ENCODE peak calls at places on chromosome X, in eight cellular contexts. One of them, this sample, is unnamed.

GRCh38 chrX:134849390-134849789 is 141.4 kb upstream of the SMIM10 start:
- DNase-seq in astrocyte of the hippocampus: peak; percentile 21
- DNase-seq in GOT3: no peak
- DNase-seq in choroid plexus epithelial cell: peak; percentile 49
- DNase-seq in AG10803: peak; percentile 42
- DNase-seq in NCI-H1417: no peak
- DNase-seq in activated gamma-delta T cell treated with Interleukin-2 at 50 U/mL for 16 hours: no peak
- DNase-seq in heart left ventricle: no peak
- DNase-seq in this sample: no peak

GRCh38 chrX:47380268-47380667 is 9.9 kb downstream of the ZNF157 start:
- DNase-seq in astrocyte of the hippocampus: no peak
- DNase-seq in GOT3: no peak
- DNase-seq in choroid plexus epithelial cell: no peak
- DNase-seq in AG10803: peak; percentile 22
- DNase-seq in NCI-H1417: no peak
- DNase-seq in activated gamma-delta T cell treated with Interleukin-2 at 50 U/mL for 16 hours: peak; percentile 69
- DNase-seq in heart left ventricle: peak; percentile 17
- DNase-seq in this sample: no peak

GRCh38 chrX:20451936-20452335 is 185.2 kb upstream of the RPS6KA3 start:
- DNase-seq in astrocyte of the hippocampus: no peak
- DNase-seq in GOT3: no peak
- DNase-seq in choroid plexus epithelial cell: no peak
- DNase-seq in AG10803: no peak
- DNase-seq in NCI-H1417: no peak
- DNase-seq in activated gamma-delta T cell treated with Interleukin-2 at 50 U/mL for 16 hours: no peak
- DNase-seq in heart left ventricle: no peak
- DNase-seq in this sample: no peak

GRCh38 chrX:49176421-49177326 is 5.0 kb downstream of the PLP2 start:
- DNase-seq in astrocyte of the hippocampus: no peak
- DNase-seq in GOT3: no peak
- DNase-seq in choroid plexus epithelial cell: no peak
- DNase-seq in AG10803: no peak
- DNase-seq in NCI-H1417: no peak
- DNase-seq in activated gamma-delta T cell treated with Interleukin-2 at 50 U/mL for 16 hours: no peak
- DNase-seq in heart left ventricle: no peak
- DNase-seq in this sample: no peak

GRCh38 chrX:716136-716535 is 85.5 kb downstream of the SHOX start:
- DNase-seq in astrocyte of the hippocampus: no peak
- DNase-seq in GOT3: no peak
- DNase-seq in choroid plexus epithelial cell: no peak
- DNase-seq in AG10803: peak; percentile 36
- DNase-seq in NCI-H1417: no peak
- DNase-seq in activated gamma-delta T cell treated with Interleukin-2 at 50 U/mL for 16 hours: no peak
- DNase-seq in heart left ventricle: no peak
- DNase-seq in this sample: no peak

GRCh38 chrX:103730746-103731508 is 20.2 kb downstream of the TMEM31 start:
- DNase-seq in astrocyte of the hippocampus: peak; percentile 46
- DNase-seq in GOT3: peak; percentile 5
- DNase-seq in choroid plexus epithelial cell: peak; percentile 94
- DNase-seq in AG10803: peak; percentile 81
- DNase-seq in NCI-H1417: no peak
- DNase-seq in activated gamma-delta T cell treated with Interleukin-2 at 50 U/mL for 16 hours: no peak
- DNase-seq in heart left ventricle: peak; percentile 37
- DNase-seq in this sample: no peak

GRCh38 chrX:9062621-9063020 is 28.7 kb upstream of the FAM9B start:
- DNase-seq in astrocyte of the hippocampus: no peak
- DNase-seq in GOT3: no peak
- DNase-seq in choroid plexus epithelial cell: no peak
- DNase-seq in AG10803: no peak
- DNase-seq in NCI-H1417: peak; percentile 16
- DNase-seq in activated gamma-delta T cell treated with Interleukin-2 at 50 U/mL for 16 hours: no peak
- DNase-seq in heart left ventricle: no peak
- DNase-seq in this sample: no peak

GRCh38 chrX:81866873-81867272 is 665.0 kb downstream of the SH3BGRL start:
- DNase-seq in astrocyte of the hippocampus: no peak
- DNase-seq in GOT3: no peak
- DNase-seq in choroid plexus epithelial cell: no peak
- DNase-seq in AG10803: no peak
- DNase-seq in NCI-H1417: no peak
- DNase-seq in activated gamma-delta T cell treated with Interleukin-2 at 50 U/mL for 16 hours: no peak
- DNase-seq in heart left ventricle: no peak
- DNase-seq in this sample: no peak

GRCh38 chrX:72430405-72430968 is 124.8 kb upstream of the CITED1 start:
- DNase-seq in astrocyte of the hippocampus: peak; percentile 6
- DNase-seq in GOT3: no peak
- DNase-seq in choroid plexus epithelial cell: peak; percentile 4
- DNase-seq in AG10803: no peak
- DNase-seq in NCI-H1417: no peak
- DNase-seq in activated gamma-delta T cell treated with Interleukin-2 at 50 U/mL for 16 hours: no peak
- DNase-seq in heart left ventricle: no peak
- DNase-seq in this sample: no peak

GRCh38 chrX:39753296-39753996 is 344.3 kb downstream of the BCOR start:
- DNase-seq in astrocyte of the hippocampus: peak; percentile 45
- DNase-seq in GOT3: no peak
- DNase-seq in choroid plexus epithelial cell: peak; percentile 57
- DNase-seq in AG10803: no peak
- DNase-seq in NCI-H1417: no peak
- DNase-seq in activated gamma-delta T cell treated with Interleukin-2 at 50 U/mL for 16 hours: no peak
- DNase-seq in heart left ventricle: no peak
- DNase-seq in this sample: no peak

GRCh38 chrX:40299028-40299479 is 201.3 kb upstream of the BCOR start:
- DNase-seq in astrocyte of the hippocampus: no peak
- DNase-seq in GOT3: no peak
- DNase-seq in choroid plexus epithelial cell: peak; percentile 30
- DNase-seq in AG10803: peak; percentile 9
- DNase-seq in NCI-H1417: peak; percentile 27
- DNase-seq in activated gamma-delta T cell treated with Interleukin-2 at 50 U/mL for 16 hours: no peak
- DNase-seq in heart left ventricle: no peak
- DNase-seq in this sample: no peak

GRCh38 chrX:136200466-136200865 is 50.7 kb downstream of the MAP7D3 start:
- DNase-seq in astrocyte of the hippocampus: peak; percentile 42
- DNase-seq in GOT3: no peak
- DNase-seq in choroid plexus epithelial cell: peak; percentile 83
- DNase-seq in AG10803: peak; percentile 61
- DNase-seq in NCI-H1417: peak; percentile 4
- DNase-seq in activated gamma-delta T cell treated with Interleukin-2 at 50 U/mL for 16 hours: no peak
- DNase-seq in heart left ventricle: no peak
- DNase-seq in this sample: no peak

GRCh38 chrX:87516716-87517115 is 886 bp upstream of the KLHL4 start:
- DNase-seq in astrocyte of the hippocampus: peak; percentile 59
- DNase-seq in GOT3: no peak
- DNase-seq in choroid plexus epithelial cell: peak; percentile 87
- DNase-seq in AG10803: no peak
- DNase-seq in NCI-H1417: no peak
- DNase-seq in activated gamma-delta T cell treated with Interleukin-2 at 50 U/mL for 16 hours: no peak
- DNase-seq in heart left ventricle: no peak
- DNase-seq in this sample: no peak

GRCh38 chrX:115402299-115402698 is 112.8 kb downstream of the LUZP4 start:
- DNase-seq in astrocyte of the hippocampus: no peak
- DNase-seq in GOT3: no peak
- DNase-seq in choroid plexus epithelial cell: no peak
- DNase-seq in AG10803: no peak
- DNase-seq in NCI-H1417: no peak
- DNase-seq in activated gamma-delta T cell treated with Interleukin-2 at 50 U/mL for 16 hours: no peak
- DNase-seq in heart left ventricle: no peak
- DNase-seq in this sample: no peak

GRCh38 chrX:72316408-72317079 is 10.8 kb upstream of the CITED1 start:
- DNase-seq in astrocyte of the hippocampus: no peak
- DNase-seq in GOT3: no peak
- DNase-seq in choroid plexus epithelial cell: no peak
- DNase-seq in AG10803: no peak
- DNase-seq in NCI-H1417: peak; percentile 55
- DNase-seq in activated gamma-delta T cell treated with Interleukin-2 at 50 U/mL for 16 hours: no peak
- DNase-seq in heart left ventricle: no peak
- DNase-seq in this sample: no peak

GRCh38 chrX:8844157-8844556 is 43.0 kb upstream of the FAM9A start:
- DNase-seq in astrocyte of the hippocampus: no peak
- DNase-seq in GOT3: no peak
- DNase-seq in choroid plexus epithelial cell: no peak
- DNase-seq in AG10803: no peak
- DNase-seq in NCI-H1417: no peak
- DNase-seq in activated gamma-delta T cell treated with Interleukin-2 at 50 U/mL for 16 hours: no peak
- DNase-seq in heart left ventricle: no peak
- DNase-seq in this sample: no peak

GRCh38 chrX:64894454-64895038 is 81.7 kb downstream of the ZC4H2 start:
- DNase-seq in astrocyte of the hippocampus: no peak
- DNase-seq in GOT3: no peak
- DNase-seq in choroid plexus epithelial cell: peak; percentile 2
- DNase-seq in AG10803: no peak
- DNase-seq in NCI-H1417: peak; percentile 65
- DNase-seq in activated gamma-delta T cell treated with Interleukin-2 at 50 U/mL for 16 hours: no peak
- DNase-seq in heart left ventricle: no peak
- DNase-seq in this sample: no peak

GRCh38 chrX:100864967-100865366 is 9.2 kb downstream of the NOX1 start:
- DNase-seq in astrocyte of the hippocampus: peak; percentile 57
- DNase-seq in GOT3: no peak
- DNase-seq in choroid plexus epithelial cell: peak; percentile 69
- DNase-seq in AG10803: peak; percentile 20
- DNase-seq in NCI-H1417: no peak
- DNase-seq in activated gamma-delta T cell treated with Interleukin-2 at 50 U/mL for 16 hours: no peak
- DNase-seq in heart left ventricle: no peak
- DNase-seq in this sample: no peak

GRCh38 chrX:78997870-78998558 is 52.8 kb downstream of the P2RY10 start:
- DNase-seq in astrocyte of the hippocampus: no peak
- DNase-seq in GOT3: no peak
- DNase-seq in choroid plexus epithelial cell: no peak
- DNase-seq in AG10803: no peak
- DNase-seq in NCI-H1417: no peak
- DNase-seq in activated gamma-delta T cell treated with Interleukin-2 at 50 U/mL for 16 hours: peak; percentile 17
- DNase-seq in heart left ventricle: no peak
- DNase-seq in this sample: no peak

GRCh38 chrX:34063616-34064015 is 68.5 kb downstream of the FAM47A start:
- DNase-seq in astrocyte of the hippocampus: no peak
- DNase-seq in GOT3: no peak
- DNase-seq in choroid plexus epithelial cell: no peak
- DNase-seq in AG10803: no peak
- DNase-seq in NCI-H1417: no peak
- DNase-seq in activated gamma-delta T cell treated with Interleukin-2 at 50 U/mL for 16 hours: no peak
- DNase-seq in heart left ventricle: no peak
- DNase-seq in this sample: no peak

GRCh38 chrX:13094780-13095425 is 50.5 kb upstream of the FAM9C start:
- DNase-seq in astrocyte of the hippocampus: peak; percentile 41
- DNase-seq in GOT3: no peak
- DNase-seq in choroid plexus epithelial cell: peak; percentile 67
- DNase-seq in AG10803: peak; percentile 56
- DNase-seq in NCI-H1417: peak; percentile 29
- DNase-seq in activated gamma-delta T cell treated with Interleukin-2 at 50 U/mL for 16 hours: no peak
- DNase-seq in heart left ventricle: peak; percentile 17
- DNase-seq in this sample: no peak

GRCh38 chrX:18428006-18428405 is 2.6 kb downstream of the CDKL5 start:
- DNase-seq in astrocyte of the hippocampus: no peak
- DNase-seq in GOT3: no peak
- DNase-seq in choroid plexus epithelial cell: no peak
- DNase-seq in AG10803: no peak
- DNase-seq in NCI-H1417: no peak
- DNase-seq in activated gamma-delta T cell treated with Interleukin-2 at 50 U/mL for 16 hours: no peak
- DNase-seq in heart left ventricle: no peak
- DNase-seq in this sample: no peak

GRCh38 chrX:24294619-24295018 is 19.2 kb downstream of the SUPT20HL2 start:
- DNase-seq in astrocyte of the hippocampus: no peak
- DNase-seq in GOT3: no peak
- DNase-seq in choroid plexus epithelial cell: peak; percentile 45
- DNase-seq in AG10803: no peak
- DNase-seq in NCI-H1417: peak; percentile 24
- DNase-seq in activated gamma-delta T cell treated with Interleukin-2 at 50 U/mL for 16 hours: no peak
- DNase-seq in heart left ventricle: peak; percentile 22
- DNase-seq in this sample: no peak

GRCh38 chrX:125953769-125954168 is 212.3 kb downstream of the DCAF12L2 start:
- DNase-seq in astrocyte of the hippocampus: no peak
- DNase-seq in GOT3: no peak
- DNase-seq in choroid plexus epithelial cell: no peak
- DNase-seq in AG10803: no peak
- DNase-seq in NCI-H1417: no peak
- DNase-seq in activated gamma-delta T cell treated with Interleukin-2 at 50 U/mL for 16 hours: no peak
- DNase-seq in heart left ventricle: no peak
- DNase-seq in this sample: no peak

GRCh38 chrX:80806557-80806956 is 3.1 kb downstream of the BRWD3 start:
- DNase-seq in astrocyte of the hippocampus: no peak
- DNase-seq in GOT3: no peak
- DNase-seq in choroid plexus epithelial cell: no peak
- DNase-seq in AG10803: no peak
- DNase-seq in NCI-H1417: no peak
- DNase-seq in activated gamma-delta T cell treated with Interleukin-2 at 50 U/mL for 16 hours: no peak
- DNase-seq in heart left ventricle: no peak
- DNase-seq in this sample: no peak

GRCh38 chrX:314049-314448 is 4.5 kb downstream of the GTPBP6 start:
- DNase-seq in astrocyte of the hippocampus: no peak
- DNase-seq in GOT3: no peak
- DNase-seq in choroid plexus epithelial cell: no peak
- DNase-seq in AG10803: no peak
- DNase-seq in NCI-H1417: no peak
- DNase-seq in activated gamma-delta T cell treated with Interleukin-2 at 50 U/mL for 16 hours: no peak
- DNase-seq in heart left ventricle: peak; percentile 11
- DNase-seq in this sample: no peak

GRCh38 chrX:13088155-13088485 is 43.7 kb upstream of the FAM9C start:
- DNase-seq in astrocyte of the hippocampus: no peak
- DNase-seq in GOT3: no peak
- DNase-seq in choroid plexus epithelial cell: no peak
- DNase-seq in AG10803: no peak
- DNase-seq in NCI-H1417: no peak
- DNase-seq in activated gamma-delta T cell treated with Interleukin-2 at 50 U/mL for 16 hours: no peak
- DNase-seq in heart left ventricle: no peak
- DNase-seq in this sample: no peak

GRCh38 chrX:79325263-79325958 is 41.7 kb downstream of the ITM2A start:
- DNase-seq in astrocyte of the hippocampus: no peak
- DNase-seq in GOT3: no peak
- DNase-seq in choroid plexus epithelial cell: no peak
- DNase-seq in AG10803: no peak
- DNase-seq in NCI-H1417: no peak
- DNase-seq in activated gamma-delta T cell treated with Interleukin-2 at 50 U/mL for 16 hours: peak; percentile 24
- DNase-seq in heart left ventricle: no peak
- DNase-seq in this sample: no peak

GRCh38 chrX:8404443-8404842 is 60.2 kb upstream of the VCX3B start:
- DNase-seq in astrocyte of the hippocampus: peak; percentile 89
- DNase-seq in GOT3: no peak
- DNase-seq in choroid plexus epithelial cell: peak; percentile 12
- DNase-seq in AG10803: no peak
- DNase-seq in NCI-H1417: no peak
- DNase-seq in activated gamma-delta T cell treated with Interleukin-2 at 50 U/mL for 16 hours: no peak
- DNase-seq in heart left ventricle: no peak
- DNase-seq in this sample: no peak

GRCh38 chrX:119783026-119783425 is 8.4 kb downstream of the RPL39 start:
- DNase-seq in astrocyte of the hippocampus: no peak
- DNase-seq in GOT3: no peak
- DNase-seq in choroid plexus epithelial cell: no peak
- DNase-seq in AG10803: no peak
- DNase-seq in NCI-H1417: no peak
- DNase-seq in activated gamma-delta T cell treated with Interleukin-2 at 50 U/mL for 16 hours: no peak
- DNase-seq in heart left ventricle: no peak
- DNase-seq in this sample: no peak

GRCh38 chrX:79367907-79368306 is 773 bp upstream of the ITM2A start:
- DNase-seq in astrocyte of the hippocampus: no peak
- DNase-seq in GOT3: no peak
- DNase-seq in choroid plexus epithelial cell: no peak
- DNase-seq in AG10803: no peak
- DNase-seq in NCI-H1417: no peak
- DNase-seq in activated gamma-delta T cell treated with Interleukin-2 at 50 U/mL for 16 hours: no peak
- DNase-seq in heart left ventricle: no peak
- DNase-seq in this sample: no peak

GRCh38 chrX:47221756-47222155 is 3.3 kb downstream of the CDK16 start:
- DNase-seq in astrocyte of the hippocampus: no peak
- DNase-seq in GOT3: no peak
- DNase-seq in choroid plexus epithelial cell: no peak
- DNase-seq in AG10803: no peak
- DNase-seq in NCI-H1417: no peak
- DNase-seq in activated gamma-delta T cell treated with Interleukin-2 at 50 U/mL for 16 hours: no peak
- DNase-seq in heart left ventricle: no peak
- DNase-seq in this sample: no peak

GRCh38 chrX:68114573-68115199 is 318.6 kb downstream of the OPHN1 start:
- DNase-seq in astrocyte of the hippocampus: peak; percentile 20
- DNase-seq in GOT3: no peak
- DNase-seq in choroid plexus epithelial cell: peak; percentile 13
- DNase-seq in AG10803: peak; percentile 10
- DNase-seq in NCI-H1417: no peak
- DNase-seq in activated gamma-delta T cell treated with Interleukin-2 at 50 U/mL for 16 hours: no peak
- DNase-seq in heart left ventricle: no peak
- DNase-seq in this sample: no peak

GRCh38 chrX:84064164-84064563 is 123.8 kb downstream of the RPS6KA6 start:
- DNase-seq in astrocyte of the hippocampus: no peak
- DNase-seq in GOT3: no peak
- DNase-seq in choroid plexus epithelial cell: peak; percentile 31
- DNase-seq in AG10803: peak; percentile 21
- DNase-seq in NCI-H1417: no peak
- DNase-seq in activated gamma-delta T cell treated with Interleukin-2 at 50 U/mL for 16 hours: no peak
- DNase-seq in heart left ventricle: no peak
- DNase-seq in this sample: no peak

This sample was measured in caudate nucleus.